ENCODE peak calls at places on chromosome 12, in five cellular contexts. One of them, this sample, is unnamed. For H3K27me3, the result is how much of the 10 kb centered on the place peaks cover.

GRCh38 chr12:72075401-72075800 is 136.8 kb downstream of the TPH2 start:
- DNase-seq in cardiac muscle cell: no peak
- DNase-seq in CD8-positive, alpha-beta memory T cell: no peak
- DNase-seq in A673: peak
- DNase-seq in aorta: no peak
- DNase-seq in this sample: no peak

GRCh38 chr12:87802721-87803011 is 226.5 kb downstream of the C12orf50 start:
- DNase-seq in cardiac muscle cell: no peak
- DNase-seq in CD8-positive, alpha-beta memory T cell: no peak
- DNase-seq in A673: no peak
- DNase-seq in aorta: no peak
- DNase-seq in this sample: no peak

GRCh38 chr12:11238275-11238674 is 31.2 kb downstream of the PRB3 start:
- DNase-seq in cardiac muscle cell: no peak
- DNase-seq in CD8-positive, alpha-beta memory T cell: no peak
- DNase-seq in A673: no peak
- DNase-seq in aorta: no peak
- DNase-seq in this sample: no peak

GRCh38 chr12:14905269-14906004 is 19.8 kb upstream of the MGP start:
- DNase-seq in cardiac muscle cell: peak
- DNase-seq in CD8-positive, alpha-beta memory T cell: no peak
- DNase-seq in A673: no peak
- DNase-seq in aorta: no peak
- DNase-seq in this sample: no peak

GRCh38 chr12:46368138-46368537 is 4.4 kb downstream of the SLC38A2 start:
- DNase-seq in cardiac muscle cell: peak
- DNase-seq in CD8-positive, alpha-beta memory T cell: no peak
- DNase-seq in A673: no peak
- DNase-seq in aorta: no peak
- DNase-seq in this sample: no peak

GRCh38 chr12:45543887-45544286 is 185.6 kb upstream of the ARID2 start:
- DNase-seq in cardiac muscle cell: peak
- DNase-seq in CD8-positive, alpha-beta memory T cell: peak
- DNase-seq in A673: peak
- DNase-seq in aorta: no peak
- DNase-seq in this sample: peak

GRCh38 chr12:64946132-64946829 is 121.8 kb downstream of the TBC1D30 start:
- DNase-seq in cardiac muscle cell: peak
- DNase-seq in CD8-positive, alpha-beta memory T cell: no peak
- DNase-seq in A673: no peak
- DNase-seq in aorta: peak
- DNase-seq in this sample: no peak

GRCh38 chr12:17928708-17929366 is 161.2 kb downstream of the RERGL start:
- DNase-seq in cardiac muscle cell: peak
- DNase-seq in CD8-positive, alpha-beta memory T cell: no peak
- DNase-seq in A673: peak
- DNase-seq in aorta: no peak
- DNase-seq in this sample: no peak

GRCh38 chr12:94263011-94263786 is 114.8 kb downstream of the PLXNC1 start:
- DNase-seq in cardiac muscle cell: no peak
- DNase-seq in CD8-positive, alpha-beta memory T cell: peak
- DNase-seq in A673: no peak
- DNase-seq in aorta: peak
- DNase-seq in this sample: peak

DNA sequence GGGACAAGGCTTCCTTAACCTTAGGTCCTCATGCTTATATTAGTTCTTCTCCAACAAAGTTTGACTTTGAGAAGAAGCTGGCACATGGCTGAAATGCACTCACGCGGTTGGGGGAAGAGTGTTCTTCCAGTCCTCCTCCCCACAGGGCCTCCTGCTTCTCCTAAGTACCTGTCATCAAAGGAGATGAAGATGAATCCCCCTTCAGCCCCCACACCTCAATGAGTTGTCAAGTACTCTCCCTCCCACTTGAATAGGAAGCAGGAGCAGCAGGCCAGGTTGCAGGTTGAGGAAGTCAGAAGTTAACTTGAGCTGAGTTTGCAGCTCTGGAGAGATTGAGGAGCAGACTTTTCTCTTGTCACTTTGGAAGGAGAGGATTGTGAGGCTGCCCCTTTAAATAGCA is 2.9 kb upstream of the PDE1B start:
- DNase-seq in cardiac muscle cell: no peak
- DNase-seq in CD8-positive, alpha-beta memory T cell: no peak
- DNase-seq in A673: no peak
- DNase-seq in aorta: no peak
- DNase-seq in this sample: no peak
- H3K27me3 ChIP-seq in cardiac muscle cell: under half
- H3K27me3 ChIP-seq in CD8-positive, alpha-beta memory T cell: under half
- H3K27me3 ChIP-seq in A673: under half
- H3K27me3 ChIP-seq in aorta: under half
- H3K27me3 ChIP-seq in this sample: under half

GRCh38 chr12:79058342-79058741 is 193.8 kb downstream of the SYT1 start:
- DNase-seq in cardiac muscle cell: peak
- DNase-seq in CD8-positive, alpha-beta memory T cell: no peak
- DNase-seq in A673: no peak
- DNase-seq in aorta: no peak
- DNase-seq in this sample: no peak

GRCh38 chr12:79053394-79053793 is 188.8 kb downstream of the SYT1 start:
- DNase-seq in cardiac muscle cell: no peak
- DNase-seq in CD8-positive, alpha-beta memory T cell: no peak
- DNase-seq in A673: no peak
- DNase-seq in aorta: no peak
- DNase-seq in this sample: no peak

GRCh38 chr12:79057540-79057939 is 193.0 kb downstream of the SYT1 start:
- DNase-seq in cardiac muscle cell: no peak
- DNase-seq in CD8-positive, alpha-beta memory T cell: no peak
- DNase-seq in A673: no peak
- DNase-seq in aorta: no peak
- DNase-seq in this sample: no peak

GRCh38 chr12:79055926-79056674 is 191.5 kb downstream of the SYT1 start:
- DNase-seq in cardiac muscle cell: peak
- DNase-seq in CD8-positive, alpha-beta memory T cell: no peak
- DNase-seq in A673: peak
- DNase-seq in aorta: no peak
- DNase-seq in this sample: no peak

GRCh38 chr12:79056775-79057174 is 192.2 kb downstream of the SYT1 start:
- DNase-seq in cardiac muscle cell: no peak
- DNase-seq in CD8-positive, alpha-beta memory T cell: no peak
- DNase-seq in A673: no peak
- DNase-seq in aorta: no peak
- DNase-seq in this sample: no peak
- H3K27ac ChIP-seq in cardiac muscle cell: no peak
- H3K27ac ChIP-seq in CD8-positive, alpha-beta memory T cell: no peak
- H3K27ac ChIP-seq in A673: no peak
- H3K27ac ChIP-seq in aorta: no peak
- H3K27ac ChIP-seq in this sample: no peak

GRCh38 chr12:128671528-128672042 is 152.2 kb downstream of the SLC15A4 start:
- DNase-seq in cardiac muscle cell: no peak
- DNase-seq in CD8-positive, alpha-beta memory T cell: no peak
- DNase-seq in A673: peak
- DNase-seq in aorta: no peak
- DNase-seq in this sample: no peak
- H3K27me3 ChIP-seq in cardiac muscle cell: under half
- H3K27me3 ChIP-seq in CD8-positive, alpha-beta memory T cell: under half
- H3K27me3 ChIP-seq in A673: under half
- H3K27me3 ChIP-seq in aorta: under half
- H3K27me3 ChIP-seq in this sample: under half

GRCh38 chr12:116382456-116382902 is 105.0 kb upstream of the MED13L start:
- DNase-seq in cardiac muscle cell: no peak
- DNase-seq in CD8-positive, alpha-beta memory T cell: no peak
- DNase-seq in A673: no peak
- DNase-seq in aorta: no peak
- DNase-seq in this sample: no peak
- H3K27ac ChIP-seq in cardiac muscle cell: no peak
- H3K27ac ChIP-seq in CD8-positive, alpha-beta memory T cell: no peak
- H3K27ac ChIP-seq in A673: peak
- H3K27ac ChIP-seq in aorta: peak
- H3K27ac ChIP-seq in this sample: no peak